ENCODE peak calls at places on chromosomes 16 and 17, in nine cellular contexts. One of them, this sample, is unnamed.

GRCh38 chr16:83932955-83933673 is 19.9 kb upstream of the OSGIN1 start:
- DNase-seq in HS-5: no peak
- DNase-seq in left ventricle myocardium inferior: no peak
- DNase-seq in C1 segment of cervical spinal cord: no peak
- DNase-seq in NCI-H1092: no peak
- DNase-seq in sciatic nerve: no peak
- DNase-seq in HEK293T: no peak
- DNase-seq in IMR-90: peak; percentile 66
- DNase-seq in AG04450: no peak
- DNase-seq in this sample: no peak

GRCh38 chr17:35732806-35733136 is 1.3 kb downstream of the RASL10B start:
- DNase-seq in AG04450: no peak
- DNase-seq in HS-5: no peak
- DNase-seq in left ventricle myocardium inferior: no peak
- DNase-seq in NCI-H1092: no peak
- DNase-seq in HEK293T: no peak
- DNase-seq in C1 segment of cervical spinal cord: no peak
- DNase-seq in sciatic nerve: no peak
- DNase-seq in IMR-90: no peak
- DNase-seq in this sample: no peak

GRCh38 chr16:2912330-2913199 is 834 bp downstream of the FLYWCH1 start:
- DNase-seq in C1 segment of cervical spinal cord: no peak
- DNase-seq in IMR-90: peak; percentile 73
- DNase-seq in HEK293T: no peak
- DNase-seq in sciatic nerve: no peak
- DNase-seq in NCI-H1092: no peak
- DNase-seq in AG04450: peak; percentile 34
- DNase-seq in HS-5: no peak
- DNase-seq in left ventricle myocardium inferior: no peak
- DNase-seq in this sample: peak; percentile 39

GRCh38 chr17:61477204-61477834 is 25.1 kb downstream of the TBX4 start:
- DNase-seq in NCI-H1092: no peak
- DNase-seq in C1 segment of cervical spinal cord: no peak
- DNase-seq in left ventricle myocardium inferior: no peak
- DNase-seq in HS-5: no peak
- DNase-seq in HEK293T: no peak
- DNase-seq in sciatic nerve: peak; percentile 18
- DNase-seq in AG04450: no peak
- DNase-seq in IMR-90: no peak
- DNase-seq in this sample: no peak

GRCh38 chr17:47945080-47945479 is 3.7 kb downstream of the PNPO start:
- DNase-seq in HEK293T: no peak
- DNase-seq in NCI-H1092: no peak
- DNase-seq in sciatic nerve: no peak
- DNase-seq in HS-5: no peak
- DNase-seq in C1 segment of cervical spinal cord: no peak
- DNase-seq in AG04450: no peak
- DNase-seq in left ventricle myocardium inferior: no peak
- DNase-seq in IMR-90: no peak
- DNase-seq in this sample: peak; percentile 41

GRCh38 chr17:19867094-19867653 is 562 bp downstream of the ULK2 start:
- DNase-seq in left ventricle myocardium inferior: peak; percentile 76
- DNase-seq in sciatic nerve: peak; percentile 59
- DNase-seq in HEK293T: peak; percentile 53
- DNase-seq in NCI-H1092: peak; percentile 9
- DNase-seq in HS-5: peak; percentile 23
- DNase-seq in IMR-90: peak; percentile 54
- DNase-seq in C1 segment of cervical spinal cord: peak; percentile 65
- DNase-seq in AG04450: no peak
- DNase-seq in this sample: peak; percentile 43

GRCh38 chr17:31560836-31561235 is 169.4 kb downstream of the RAB11FIP4 start:
- DNase-seq in left ventricle myocardium inferior: no peak
- DNase-seq in HS-5: no peak
- DNase-seq in C1 segment of cervical spinal cord: no peak
- DNase-seq in sciatic nerve: no peak
- DNase-seq in IMR-90: no peak
- DNase-seq in HEK293T: no peak
- DNase-seq in AG04450: no peak
- DNase-seq in NCI-H1092: no peak
- DNase-seq in this sample: no peak

GRCh38 chr17:79400989-79401703 is 209.7 kb downstream of the RBFOX3 start:
- DNase-seq in AG04450: peak; percentile 7
- DNase-seq in HEK293T: peak; percentile 85
- DNase-seq in sciatic nerve: peak; percentile 84
- DNase-seq in C1 segment of cervical spinal cord: peak; percentile 34
- DNase-seq in HS-5: peak; percentile 23
- DNase-seq in IMR-90: peak; percentile 36
- DNase-seq in NCI-H1092: peak; percentile 23
- DNase-seq in left ventricle myocardium inferior: peak; percentile 60
- DNase-seq in this sample: peak; percentile 60

GRCh38 chr17:13597723-13598347 is 3.9 kb downstream of the HS3ST3A1 start:
- DNase-seq in HEK293T: no peak
- DNase-seq in AG04450: no peak
- DNase-seq in NCI-H1092: no peak
- DNase-seq in sciatic nerve: no peak
- DNase-seq in IMR-90: peak; percentile 64
- DNase-seq in left ventricle myocardium inferior: no peak
- DNase-seq in HS-5: no peak
- DNase-seq in C1 segment of cervical spinal cord: peak; percentile 2
- DNase-seq in this sample: peak; percentile 52

GRCh38 chr17:17454276-17454675 is 22.5 kb upstream of the MED9 start:
- DNase-seq in HEK293T: no peak
- DNase-seq in HS-5: no peak
- DNase-seq in C1 segment of cervical spinal cord: no peak
- DNase-seq in left ventricle myocardium inferior: no peak
- DNase-seq in sciatic nerve: no peak
- DNase-seq in AG04450: no peak
- DNase-seq in NCI-H1092: no peak
- DNase-seq in IMR-90: no peak
- DNase-seq in this sample: no peak

GRCh38 chr16:88901718-88902337 is 35.4 kb upstream of the PABPN1L start:
- DNase-seq in IMR-90: no peak
- DNase-seq in C1 segment of cervical spinal cord: no peak
- DNase-seq in AG04450: no peak
- DNase-seq in left ventricle myocardium inferior: no peak
- DNase-seq in HS-5: no peak
- DNase-seq in NCI-H1092: no peak
- DNase-seq in sciatic nerve: no peak
- DNase-seq in HEK293T: no peak
- DNase-seq in this sample: no peak

GRCh38 chr17:45666046-45666600 is 118.0 kb upstream of the CRHR1 start:
- DNase-seq in left ventricle myocardium inferior: no peak
- DNase-seq in HEK293T: no peak
- DNase-seq in NCI-H1092: no peak
- DNase-seq in HS-5: no peak
- DNase-seq in IMR-90: no peak
- DNase-seq in AG04450: no peak
- DNase-seq in sciatic nerve: no peak
- DNase-seq in C1 segment of cervical spinal cord: no peak
- DNase-seq in this sample: no peak

GRCh38 chr17:65824901-65825300 is 263.5 kb upstream of the AXIN2 start:
- DNase-seq in AG04450: no peak
- DNase-seq in NCI-H1092: no peak
- DNase-seq in sciatic nerve: no peak
- DNase-seq in C1 segment of cervical spinal cord: no peak
- DNase-seq in IMR-90: no peak
- DNase-seq in HEK293T: no peak
- DNase-seq in HS-5: no peak
- DNase-seq in left ventricle myocardium inferior: no peak
- DNase-seq in this sample: no peak

GRCh38 chr16:88926374-88926990 is 50.5 kb downstream of the CBFA2T3 start:
- DNase-seq in AG04450: no peak
- DNase-seq in left ventricle myocardium inferior: no peak
- DNase-seq in IMR-90: no peak
- DNase-seq in sciatic nerve: no peak
- DNase-seq in C1 segment of cervical spinal cord: no peak
- DNase-seq in HEK293T: no peak
- DNase-seq in NCI-H1092: no peak
- DNase-seq in HS-5: no peak
- DNase-seq in this sample: no peak

GRCh38 chr16:4461250-4462085 is 13.0 kb downstream of the NMRAL1 start:
- DNase-seq in HS-5: no peak
- DNase-seq in NCI-H1092: no peak
- DNase-seq in HEK293T: no peak
- DNase-seq in C1 segment of cervical spinal cord: peak; percentile 17
- DNase-seq in AG04450: no peak
- DNase-seq in IMR-90: no peak
- DNase-seq in sciatic nerve: no peak
- DNase-seq in left ventricle myocardium inferior: no peak
- DNase-seq in this sample: no peak